ENCODE peak calls at places on chromosome 14, in seven cellular contexts. W, X, D, J, K, N and E are unnamed samples.

GRCh38 chr14:50363734-50364113 is 33.0 kb downstream of the CDKL1 start:
- DNase-seq in D (peak; percentile 92), J (peak; percentile 30), W (no peak), K (peak; percentile 42), X (peak; percentile 24), N (peak; percentile 38), E (no peak)

GRCh38 chr14:75142494-75142893 is 15.6 kb upstream of the NEK9 start:
- DNase-seq in D (no peak), J (no peak), K (no peak), W (no peak), N (no peak), X (no peak), E (no peak)

GRCh38 chr14:86462193-86462592 is 932.2 kb downstream of the FLRT2 start:
- DNase-seq in D (peak; percentile 44), W (no peak), X (peak; percentile 32), J (no peak), K (no peak), N (peak; percentile 47), E (no peak)

GRCh38 chr14:102799684-102800562 is 22.7 kb downstream of the TRAF3 start:
- DNase-seq in D (no peak), J (no peak), W (no peak), K (no peak), X (peak; percentile 26), N (peak; percentile 97), E (no peak)

GRCh38 chr14:65696801-65697200 is 284.3 kb downstream of the FUT8 start:
- DNase-seq in X (peak; percentile 24), K (no peak), J (no peak), W (no peak), D (no peak), N (peak; percentile 64), E (no peak)

GRCh38 chr14:89473979-89474378 is 56.9 kb upstream of the FOXN3 start:
- DNase-seq in X (peak; percentile 51), N (peak; percentile 36), W (no peak), J (no peak), K (no peak), D (no peak), E (no peak)

GRCh38 chr14:60164404-60164716 is 838 bp downstream of the DHRS7 start:
- DNase-seq in X (no peak), D (no peak), K (no peak), J (no peak), W (no peak), N (no peak), E (no peak)

GRCh38 chr14:39218171-39218769 is 15.4 kb upstream of the MIA2 start:
- DNase-seq in W (no peak), J (no peak), D (no peak), N (peak; percentile 9), K (no peak), X (peak; percentile 66), E (no peak)

GRCh38 chr14:58078068-58078467 is 73.9 kb downstream of the ARMH4 start:
- DNase-seq in J (no peak), N (peak; percentile 93), D (no peak), W (no peak), K (no peak), X (peak; percentile 77), E (no peak)

GRCh38 chr14:104178279-104178678 is 39.9 kb downstream of the KIF26A start:
- DNase-seq in K (no peak), N (no peak), X (no peak), W (peak; percentile 64), D (no peak), J (no peak), E (no peak)

GRCh38 chr14:75800792-75801191 is 139.7 kb downstream of the TTLL5 start:
- DNase-seq in W (no peak), N (no peak), X (peak; percentile 19), J (no peak), K (no peak), D (no peak), E (no peak)

GRCh38 chr14:94542811-94543449 is 18.3 kb upstream of the SERPINA4 start:
- DNase-seq in D (no peak), W (no peak), J (no peak), N (no peak), K (no peak), X (no peak), E (no peak)

GRCh38 chr14:59228416-59228815 is 39.9 kb downstream of the DAAM1 start:
- DNase-seq in W (no peak), J (no peak), K (no peak), X (no peak), N (peak; percentile 69), D (no peak), E (no peak)

GRCh38 chr14:55071870-55072640 is 20.6 kb downstream of the MAPK1IP1L start:
- DNase-seq in X (peak; percentile 94), W (peak; percentile 56), J (no peak), K (no peak), D (peak; percentile 34), N (peak; percentile 95), E (no peak)

GRCh38 chr14:35088514-35088913 is 33.3 kb downstream of the PPP2R3C start:
- DNase-seq in J (no peak), N (no peak), D (no peak), K (no peak), W (no peak), X (peak; percentile 52), E (no peak)

GRCh38 chr14:64968167-64968566 is 4.0 kb downstream of the RAB15 start:
- DNase-seq in D (no peak), W (no peak), J (no peak), N (no peak), K (no peak), X (no peak), E (no peak)

GRCh38 chr14:32507029-32507984 is 178.2 kb downstream of the AKAP6 start:
- DNase-seq in D (no peak), K (no peak), X (peak; percentile 53), N (peak; percentile 92), W (no peak), J (no peak), E (no peak)

GRCh38 chr14:22560638-22561365 is 28.2 kb downstream of the DAD1 start:
- DNase-seq in D (peak; percentile 50), N (no peak), J (no peak), W (no peak), X (no peak), K (no peak), E (no peak)

GRCh38 chr14:35897616-35898111 is 71.5 kb downstream of the BRMS1L start:
- DNase-seq in J (no peak), W (no peak), D (no peak), X (no peak), K (no peak), N (no peak), E (no peak)

GRCh38 chr14:100866666-100867630 is 36.6 kb downstream of the RTL1 start:
- DNase-seq in N (no peak), J (no peak), W (no peak), D (no peak), K (no peak), X (no peak), E (no peak)

GRCh38 chr14:93207468-93208308 is 632 bp downstream of the UBR7 start:
- DNase-seq in D (peak; percentile 65), N (peak; percentile 70), X (peak; percentile 80), W (peak; percentile 54), K (peak; percentile 66), J (no peak), E (peak; percentile 16)

GRCh38 chr14:35632276-35633071 is 98.5 kb downstream of the INSM2 start:
- DNase-seq in K (no peak), N (peak; percentile 33), X (no peak), D (no peak), W (no peak), J (no peak), E (peak; percentile 63)

GRCh38 chr14:53126705-53127104 is 26.4 kb downstream of the DDHD1 start:
- DNase-seq in W (no peak), N (peak; percentile 15), J (no peak), K (no peak), X (no peak), D (no peak), E (no peak)